ENCODE peak calls at places on chromosomes 16 and 17, in four cellular contexts. I, V, D and L are unnamed samples.

GRCh38 chr17:35088647-35088910 is 25.1 kb upstream of the RFFL start:
- DNase-seq in D (no peak), V (no peak), I (no peak), L (no peak)

GRCh38 chr17:38444151-38444550 is 15.9 kb downstream of the ARHGAP23 start:
- DNase-seq in V (peak), D (peak), I (no peak), L (no peak)

GRCh38 chr17:75077072-75077489 is 10.7 kb upstream of the SLC16A5 start:
- DNase-seq in V (peak), D (no peak), I (no peak), L (no peak)

GRCh38 chr17:75876938-75877751 is 1.2 kb downstream of the TRIM47 start:
- DNase-seq in I (no peak), V (peak), D (peak), L (no peak)

GRCh38 chr16:17526956-17527355 is 56.2 kb upstream of the XYLT1 start:
- DNase-seq in D (no peak), V (no peak), I (no peak), L (no peak)

GRCh38 chr17:55731586-55732250 is 9.1 kb upstream of the TMEM100 start:
- DNase-seq in I (no peak), V (peak), D (no peak), L (no peak)

GRCh38 chr16:10949424-10949970 is 5.1 kb downstream of the CLEC16A start:
- DNase-seq in V (peak), D (no peak), I (peak), L (peak)

GRCh38 chr17:61997649-61998048 is 67.4 kb downstream of the MED13 start:
- DNase-seq in V (no peak), D (no peak), I (no peak), L (no peak)

GRCh38 chr17:74052993-74053744 is 150.3 kb upstream of the RPL38 start:
- DNase-seq in V (peak), D (no peak), I (no peak), L (no peak)

GRCh38 chr17:49946964-49947584 is 21.9 kb upstream of the DLX4 start:
- DNase-seq in V (no peak), I (no peak), D (no peak), L (no peak)

GRCh38 chr17:6544011-6544370 is 12.4 kb downstream of the PITPNM3 start:
- DNase-seq in I (no peak), D (no peak), V (no peak), L (no peak)

GRCh38 chr16:75099738-75100615 is 16.6 kb downstream of the LDHD start:
- DNase-seq in I (no peak), D (no peak), V (no peak), L (peak)

GRCh38 chr16:53235851-53236250 is 181.1 kb downstream of the CHD9 start:
- DNase-seq in D (no peak), V (no peak), I (no peak), L (no peak)

GRCh38 chr17:76912585-76912984 is 44.4 kb downstream of the MGAT5B start:
- DNase-seq in D (no peak), I (no peak), V (no peak), L (no peak)

GRCh38 chr17:80584171-80584905 is 39.7 kb downstream of the RPTOR start:
- DNase-seq in D (no peak), I (no peak), V (no peak), L (no peak)

GRCh38 chr16:76456016-76456415 is 178.8 kb downstream of the CNTNAP4 start:
- DNase-seq in D (no peak), V (no peak), I (no peak), L (no peak)

GRCh38 chr16:27378871-27379580 is 22.9 kb upstream of the IL21R start:
- DNase-seq in I (no peak), D (no peak), V (no peak), L (no peak)

GRCh38 chr17:76356803-76357456 is 3.2 kb upstream of the PRPSAP1 start:
- DNase-seq in I (no peak), D (no peak), V (no peak), L (no peak)

GRCh38 chr16:55672471-55672870 is 16.7 kb downstream of the SLC6A2 start:
- DNase-seq in V (no peak), D (no peak), I (no peak), L (no peak)

GRCh38 chr16:4433228-4433627 is 7.6 kb downstream of the DNAJA3 start:
- DNase-seq in V (no peak), D (no peak), I (no peak), L (no peak)

GRCh38 chr16:1287982-1288670 is 21.3 kb upstream of the UBE2I start:
- DNase-seq in V (no peak), D (no peak), I (no peak), L (no peak)

GRCh38 chr16:457732-458400 is 32.4 kb downstream of the RAB11FIP3 start:
- DNase-seq in D (no peak), I (no peak), V (peak), L (no peak)

GRCh38 chr16:55401036-55401435 is 77.0 kb downstream of the IRX6 start:
- DNase-seq in D (no peak), V (no peak), I (no peak), L (no peak)

GRCh38 chr16:81097230-81097629 is 1.0 kb upstream of the GCSH start:
- DNase-seq in I (no peak), D (no peak), V (no peak), L (no peak)
- H3K4me3 ChIP-seq in I (no peak), D (no peak), V (no peak), L (no peak)

DNA sequence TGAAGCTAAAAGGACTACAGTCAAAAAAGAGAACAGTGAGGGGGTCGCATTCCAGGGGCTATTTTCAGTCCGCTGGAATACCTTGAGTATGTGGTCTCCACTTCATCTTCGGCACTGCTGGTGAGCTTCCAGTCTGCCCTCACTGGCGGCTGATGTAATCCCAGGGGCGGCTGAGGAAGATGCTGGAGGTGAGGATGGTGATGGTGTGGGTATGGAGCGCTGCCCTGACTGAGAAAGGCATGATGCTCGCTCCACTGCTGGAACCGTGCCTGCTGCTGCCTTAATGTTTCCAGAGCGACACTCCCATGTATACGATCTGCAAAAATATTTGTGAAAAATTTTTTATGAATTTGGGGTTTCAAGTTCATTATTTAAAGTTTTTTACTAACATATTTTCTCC is 64.1 kb downstream of the CACNG1 start:
- DNase-seq in I (no peak), V (no peak), D (no peak), L (no peak)
- TF ChIP-seq REST in I (no peak), V (no peak), D (no peak), L (no peak)

DNA sequence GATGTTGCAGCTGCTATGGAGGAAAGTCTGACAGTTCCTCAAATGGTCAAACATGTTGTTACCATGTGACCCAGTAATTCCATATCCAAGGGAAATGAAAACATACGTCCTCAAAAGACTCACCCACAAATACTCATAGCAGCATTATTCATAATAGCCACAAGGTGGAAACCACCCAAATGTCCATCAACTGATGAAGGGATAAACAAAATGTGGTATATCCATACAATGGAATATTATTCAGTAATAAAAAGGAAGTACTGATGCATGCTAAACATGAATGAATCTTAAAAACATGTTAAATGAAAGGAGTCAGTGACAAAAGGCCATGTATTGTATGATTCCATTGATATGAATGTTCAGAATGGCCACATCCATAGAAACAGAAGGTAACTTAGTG is 140.3 kb downstream of the PITPNC1 start:
- DNase-seq in I (no peak), V (no peak), D (no peak), L (no peak)
- TF ChIP-seq CTCF in I (no peak), V (no peak), D (no peak), L (no peak)

GRCh38 chr17:48440660-48441059 is 10.6 kb upstream of the SKAP1 start:
- DNase-seq in I (no peak), V (no peak), D (no peak), L (no peak)
- H3K4me3 ChIP-seq in I (peak), V (no peak), D (no peak), L (no peak)

DNA sequence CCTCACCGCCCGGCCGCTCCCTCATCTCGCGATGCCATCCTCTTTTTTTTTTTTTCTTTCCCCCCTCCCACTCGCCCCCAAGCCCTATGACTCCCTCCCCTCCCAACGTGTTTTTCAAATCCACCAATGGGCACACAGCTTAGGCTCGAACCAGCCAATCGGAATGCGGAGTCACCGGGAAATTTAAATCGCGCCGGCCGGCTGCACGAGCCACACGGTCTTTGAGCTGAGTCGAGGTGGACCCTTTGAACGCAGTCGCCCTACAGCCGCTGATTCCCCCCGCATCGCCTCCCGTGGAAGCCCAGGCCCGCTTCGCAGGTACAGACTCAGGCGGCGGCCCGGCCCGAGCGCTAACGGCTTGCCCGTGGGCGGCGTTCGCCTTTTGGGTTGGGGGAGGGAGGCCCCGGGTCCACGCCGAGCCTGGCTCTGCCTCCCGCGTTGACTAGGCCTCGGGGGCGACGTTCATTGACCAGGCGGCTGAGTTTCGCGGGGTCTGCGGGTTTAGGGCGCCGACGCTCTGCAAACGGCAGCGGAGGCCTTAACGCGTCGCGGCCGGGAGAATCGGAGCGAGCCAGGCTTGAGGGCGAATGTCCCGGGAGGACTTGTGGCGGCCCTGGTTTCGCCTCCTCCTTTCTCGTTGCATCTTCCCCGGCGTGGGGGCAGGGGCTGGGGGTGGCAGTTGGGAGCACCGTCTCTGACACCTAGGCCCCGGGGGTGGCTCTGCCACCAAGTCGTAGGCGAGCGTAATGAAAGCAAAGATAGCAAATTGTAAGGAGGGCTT is at the start of gene KPNA2:
- DNase-seq in D (peak), I (peak), V (peak), L (peak)
- TF ChIP-seq REST in D (peak), I (no peak), V (no peak), L (no peak)

DNA sequence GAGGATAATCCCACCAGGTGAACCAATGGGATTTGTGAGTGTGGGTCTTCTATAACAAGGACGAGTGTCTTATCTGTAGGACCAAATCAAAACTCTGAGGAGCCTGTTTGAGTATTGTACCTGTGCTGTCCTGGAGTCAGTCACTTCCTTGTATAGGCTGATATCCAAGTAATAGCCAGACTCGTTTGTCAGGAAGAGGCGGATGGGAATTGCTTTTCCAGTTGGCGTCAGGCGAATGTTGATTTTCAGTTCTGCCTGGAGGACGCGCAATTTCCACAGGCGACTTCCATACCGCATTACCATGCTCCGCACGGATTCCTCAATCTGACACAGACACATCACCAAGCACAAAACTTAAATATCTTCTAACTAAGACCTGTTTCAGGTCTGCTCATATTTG is 187.6 kb upstream of the C17orf78 start:
- DNase-seq in V (no peak), D (no peak), I (no peak), L (no peak)
- TF ChIP-seq CTCF in V (no peak), D (no peak), I (no peak), L (no peak)

GRCh38 chr17:57394375-57394774 is 138.1 kb downstream of the MSI2 start:
- DNase-seq in I (no peak), V (no peak), D (no peak), L (no peak)

GRCh38 chr17:57395721-57396321 is 139.5 kb downstream of the MSI2 start:
- DNase-seq in D (no peak), I (no peak), V (no peak), L (no peak)

GRCh38 chr17:57399690-57400089 is 143.4 kb downstream of the MSI2 start:
- DNase-seq in V (no peak), I (no peak), D (no peak), L (no peak)

GRCh38 chr17:57396515-57396921 is 140.2 kb downstream of the MSI2 start:
- DNase-seq in V (no peak), D (no peak), I (no peak), L (no peak)

DNA sequence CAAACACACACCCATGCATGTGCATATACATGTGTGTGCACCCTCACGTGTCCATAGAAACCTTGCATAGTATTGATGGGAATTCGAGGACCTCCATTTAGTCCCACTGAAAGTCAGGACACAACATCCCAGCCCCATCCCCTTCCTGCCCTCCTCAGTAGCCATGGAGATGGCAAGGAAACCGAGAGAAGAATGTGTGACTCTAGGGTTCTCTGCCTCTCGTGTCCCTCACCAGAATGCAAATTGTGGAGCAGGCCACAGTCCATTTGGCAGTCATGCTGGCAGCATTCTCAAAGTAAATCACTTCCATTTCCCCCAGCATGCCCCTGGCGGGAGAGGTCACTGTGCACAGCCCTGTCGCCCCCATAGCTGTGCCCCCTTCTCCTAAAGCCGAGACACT is 141.1 kb downstream of the MSI2 start:
- DNase-seq in I (no peak), V (no peak), D (no peak), L (no peak)
- H3K4me3 ChIP-seq in I (no peak), V (no peak), D (no peak), L (no peak)

GRCh38 chr16:81956213-81956948 is 54.9 kb downstream of the SDR42E1 start:
- DNase-seq in I (no peak), D (no peak), V (no peak), L (peak)
- TF ChIP-seq REST in I (no peak), D (no peak), V (no peak), L (no peak)

GRCh38 chr16:48682971-48683370 is 73.0 kb upstream of the N4BP1 start:
- DNase-seq in D (no peak), I (no peak), V (no peak), L (no peak)

GRCh38 chr16:48676836-48677235 is 66.9 kb upstream of the N4BP1 start:
- DNase-seq in I (no peak), V (no peak), D (no peak), L (no peak)

GRCh38 chr16:48684148-48684547 is 74.2 kb upstream of the N4BP1 start:
- DNase-seq in V (no peak), D (no peak), I (no peak), L (no peak)

DNA sequence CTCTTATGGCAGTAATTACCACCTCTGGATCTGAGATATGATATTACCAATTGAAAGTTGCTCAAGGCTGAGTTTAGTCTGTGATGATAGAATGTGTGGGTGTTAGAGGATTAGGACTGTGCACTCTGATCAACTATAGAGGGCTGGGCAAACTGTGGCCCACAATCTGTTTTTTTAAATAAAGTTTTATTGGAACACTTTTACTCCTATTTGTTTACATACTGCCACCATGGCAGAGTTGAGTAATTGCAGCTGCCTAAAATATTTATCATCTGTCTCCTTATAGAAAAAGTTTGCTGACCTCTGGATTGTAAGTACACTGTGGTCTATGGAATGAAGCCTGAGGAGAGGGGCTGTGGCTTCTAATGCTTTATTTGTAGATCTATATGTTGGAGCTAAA is 71.5 kb upstream of the N4BP1 start:
- DNase-seq in V (no peak), I (no peak), D (no peak), L (no peak)
- TF ChIP-seq CTCF in V (peak), I (no peak), D (no peak), L (no peak)

DNA sequence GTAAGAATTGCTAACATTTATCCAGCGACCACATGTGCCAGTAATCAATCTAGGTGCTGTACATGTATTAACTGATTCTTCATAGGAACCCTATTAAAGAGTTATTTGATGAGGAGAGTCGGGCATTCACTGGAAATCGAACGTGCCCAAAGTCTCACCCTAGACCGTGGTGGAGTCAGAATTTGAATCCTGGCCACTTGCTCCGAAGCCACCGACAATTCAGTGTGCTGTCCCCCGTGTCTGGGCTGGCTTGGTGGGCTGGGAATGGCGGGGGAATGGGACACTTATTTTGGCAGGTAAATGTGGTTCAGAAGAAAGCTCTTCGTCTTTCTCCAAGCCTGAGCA is 707 bp upstream of the KSR1 start:
- DNase-seq in D (no peak), V (no peak), I (no peak), L (no peak)
- H3K4me3 ChIP-seq in D (peak), V (peak), I (no peak), L (peak)